ENCODE peak calls at places on chromosome 20, in nine cellular contexts. U is BJ, M is astrocyte of the cerebellum, L is brain microvascular endothelial cell, S is fibroblast of the aortic adventitia, C is fibroblast of villous mesenchyme, Z is cardiac fibroblast, F is A549, Y is body of pancreas. A is an unnamed sample.

GRCh38 chr20:14344746-14345145 is 7.3 kb upstream of the FLRT3 start:
- DNase-seq in U (no peak), M (no peak), L (no peak), S (no peak), C (no peak), Z (no peak), F (peak; percentile 32), Y (no peak), A (no peak)

GRCh38 chr20:20407891-20408805 is 40.2 kb downstream of the INSM1 start:
- DNase-seq in U (no peak), M (peak; percentile 11), L (no peak), S (no peak), C (peak; percentile 23), Z (peak; percentile 28), F (peak; percentile 19), Y (no peak), A (peak; percentile 42)

GRCh38 chr20:46823271-46823747 is 71.3 kb upstream of the EYA2 start:
- DNase-seq in U (no peak), M (no peak), L (no peak), S (peak; percentile 51), C (no peak), Z (no peak), F (no peak), Y (peak; percentile 71), A (peak; percentile 14)

GRCh38 chr20:47360489-47361267 is 4.2 kb upstream of the ZMYND8 start:
- DNase-seq in U (peak; percentile 62), M (peak; percentile 74), L (peak; percentile 93), S (peak; percentile 95), C (peak; percentile 93), Z (peak; percentile 94), F (peak; percentile 51), Y (peak; percentile 86), A (peak; percentile 98)

GRCh38 chr20:36447101-36447500 is 94.2 kb upstream of the MYL9 start:
- DNase-seq in U (no peak), M (no peak), L (no peak), S (no peak), C (no peak), Z (no peak), F (no peak), Y (no peak), A (no peak)

GRCh38 chr20:57140416-57140965 is 126.0 kb downstream of the BMP7 start:
- DNase-seq in U (no peak), M (no peak), L (no peak), S (no peak), C (no peak), Z (no peak), F (no peak), Y (no peak), A (no peak)

GRCh38 chr20:14334306-14334930 is 3.0 kb downstream of the FLRT3 start:
- DNase-seq in U (no peak), M (peak; percentile 55), L (peak; percentile 45), S (peak; percentile 71), C (peak; percentile 61), Z (peak; percentile 24), F (peak; percentile 37), Y (peak; percentile 54), A (peak; percentile 82)

GRCh38 chr20:25042531-25043498 is 15.1 kb downstream of the ACSS1 start:
- DNase-seq in U (no peak), M (no peak), L (no peak), S (no peak), C (no peak), Z (no peak), F (no peak), Y (peak; percentile 70), A (no peak)

GRCh38 chr20:1377984-1378742 is 14.7 kb downstream of the FKBP1A start:
- DNase-seq in U (no peak), M (no peak), L (no peak), S (peak; percentile 26), C (no peak), Z (peak; percentile 69), F (no peak), Y (no peak), A (peak; percentile 50)

GRCh38 chr20:8117636-8118413 is 14.2 kb upstream of the PLCB1 start:
- DNase-seq in U (no peak), M (no peak), L (no peak), S (peak; percentile 89), C (no peak), Z (no peak), F (no peak), Y (no peak), A (no peak)
- H3K4me3 ChIP-seq in U (no peak overlapping the region), M (no peak overlapping the region), L (no peak overlapping the region), S (no peak overlapping the region), C (no peak overlapping the region), Z (no peak overlapping the region), F (no peak overlapping the region), Y (no peak overlapping the region), A (no peak overlapping the region)

DNA sequence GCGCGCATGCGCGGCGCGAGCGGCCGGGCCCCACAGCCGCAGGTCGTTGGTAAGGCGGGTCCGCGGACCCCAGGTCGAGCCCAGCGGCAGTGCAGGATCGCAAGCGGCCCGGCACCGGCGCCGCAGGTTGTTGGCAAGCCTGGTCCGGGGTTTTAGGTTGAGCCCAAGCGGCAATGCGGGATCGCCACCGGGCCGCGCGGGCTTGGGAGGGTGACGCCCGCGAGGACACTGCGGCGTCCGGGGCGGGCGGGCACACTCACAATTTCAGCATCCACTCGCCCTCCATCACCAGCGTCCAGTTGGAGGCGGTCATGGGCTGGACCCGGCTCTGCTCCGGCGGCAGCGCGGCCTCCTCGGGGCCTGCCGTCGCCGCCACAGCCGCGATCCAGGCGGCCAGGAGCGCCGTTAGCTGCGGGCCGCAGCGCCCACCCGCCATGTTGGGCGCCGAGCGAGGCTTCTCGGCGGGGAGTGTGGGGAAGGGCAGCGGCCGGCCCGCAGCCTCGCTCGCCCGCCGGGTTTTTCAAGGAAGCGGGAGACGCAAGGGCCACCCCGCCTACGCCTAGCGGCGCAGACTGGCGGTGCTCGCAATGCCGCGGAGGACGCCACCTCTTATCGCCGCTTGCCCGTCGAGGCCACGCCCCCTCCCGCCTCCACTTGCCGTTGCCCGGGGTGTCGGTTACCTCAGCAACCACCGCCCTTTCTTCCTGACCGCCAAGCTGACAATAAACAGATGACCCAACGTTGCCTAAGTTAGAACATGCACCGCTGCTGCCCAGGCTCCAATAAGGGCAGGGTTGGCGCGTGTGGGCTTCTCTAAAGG is at the start of gene TMX4:
- DNase-seq in U (peak; percentile 75), M (peak; percentile 69), L (peak; percentile 95), S (peak; percentile 97), C (peak; percentile 99), Z (peak; percentile 97), F (peak; percentile 95), Y (peak; percentile 99), A (peak; percentile 96)
- TF ChIP-seq CTCF in U (peak; percentile 31), M (peak; percentile 15), L (peak; percentile 40), S (peak; percentile 51), C (peak; percentile 37), Z (peak; percentile 22), F (peak; percentile 63), Y (peak; percentile 41), A (peak; percentile 24)

GRCh38 chr20:58584051-58584824 is 66.8 kb upstream of the STX16 start:
- DNase-seq in U (no peak), M (no peak), L (no peak), S (no peak), C (no peak), Z (no peak), F (no peak), Y (no peak), A (no peak)

GRCh38 chr20:58584881-58585752 is 66.0 kb upstream of the STX16 start:
- DNase-seq in U (no peak), M (no peak), L (no peak), S (peak; percentile 31), C (peak; percentile 72), Z (peak; percentile 42), F (no peak), Y (no peak), A (peak; percentile 51)

GRCh38 chr20:58587467-58587866 is 63.6 kb upstream of the STX16 start:
- DNase-seq in U (no peak), M (no peak), L (no peak), S (no peak), C (no peak), Z (no peak), F (no peak), Y (no peak), A (no peak)

GRCh38 chr20:58585753-58586540 is 65.1 kb upstream of the STX16 start:
- DNase-seq in U (no peak), M (no peak), L (no peak), S (no peak), C (no peak), Z (no peak), F (no peak), Y (no peak), A (peak; percentile 20)

GRCh38 chr20:58586565-58587093 is 64.5 kb upstream of the STX16 start:
- DNase-seq in U (no peak), M (no peak), L (no peak), S (no peak), C (no peak), Z (no peak), F (no peak), Y (no peak), A (no peak)
- H3K4me3 ChIP-seq in U (no peak overlapping the region), M (no peak overlapping the region), L (no peak overlapping the region), S (no peak overlapping the region), C (no peak overlapping the region), Z (no peak overlapping the region), F (no peak overlapping the region), Y (no peak overlapping the region), A (no peak overlapping the region)

GRCh38 chr20:63254536-63255384 is 497 bp upstream of the NKAIN4 start:
- DNase-seq in U (no peak), M (no peak), L (no peak), S (no peak), C (no peak), Z (no peak), F (no peak), Y (no peak), A (no peak)
- TF ChIP-seq CTCF in U (no peak), M (no peak), L (no peak), S (no peak), C (no peak), Z (no peak), F (no peak), Y (no peak), A (no peak)

GRCh38 chr20:10653593-10654288 is 20.1 kb downstream of the JAG1 start:
- DNase-seq in U (no peak), M (no peak), L (peak; percentile 91), S (peak; percentile 93), C (peak; percentile 93), Z (peak; percentile 76), F (no peak), Y (peak; percentile 56), A (peak; percentile 79)
- H3K4me3 ChIP-seq in U (no peak overlapping the region), M (no peak overlapping the region), L (no peak overlapping the region), S (peak overlapping the region; percentile 46), C (peak overlapping the region; percentile 45), Z (no peak overlapping the region), F (no peak overlapping the region), Y (no peak overlapping the region), A (peak overlapping the region; percentile 28)

DNA sequence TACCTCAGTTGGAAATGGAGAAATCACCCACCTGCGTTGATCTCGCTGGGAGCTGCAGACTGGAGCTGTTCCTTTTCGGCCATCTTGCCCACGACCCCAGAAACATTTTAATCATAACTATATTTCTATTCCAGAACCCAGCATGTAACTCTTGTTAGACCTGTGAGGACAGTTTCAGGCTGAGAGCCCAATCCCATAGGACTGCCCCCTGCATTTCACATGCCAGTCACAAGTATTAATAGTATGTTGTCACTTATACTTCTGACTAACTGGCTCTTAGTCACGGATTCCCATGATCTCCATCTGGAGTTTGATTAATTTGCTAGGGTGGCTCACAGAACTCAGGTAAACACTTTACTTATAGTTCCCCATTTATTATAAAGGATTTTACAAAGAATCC is 96.0 kb upstream of the PRND start:
- DNase-seq in U (no peak), M (no peak), L (no peak), S (no peak), C (no peak), Z (no peak), F (no peak), Y (no peak), A (no peak)
- TF ChIP-seq CTCF in U (no peak), M (no peak), L (no peak), S (no peak), C (no peak), Z (no peak), F (no peak), Y (no peak), A (no peak)

A was measured in choroid plexus epithelial cell.